ENCODE peak calls at places on chromosomes 5 and 9, in five cellular contexts. I is ACHN, Z is fibroblast of pulmonary artery, A is activated T-cell treated with anti-CD3 and anti-CD28 coated beads for 1 hour, K is IMR-90. J is an unnamed sample.
A peak's percentile ranks its signal among the peaks of the same experiment; 100 is the strongest.

GRCh38 chr9:76704601-76705204 is 59.5 kb upstream of the PCA3 start:
- DNase-seq in Z (peak; percentile 97), A (no peak), I (peak; percentile 71), K (peak; percentile 93), J (no peak)

GRCh38 chr9:115109486-115109885 is 8.5 kb downstream of the TNC start:
- DNase-seq in Z (peak; percentile 59), A (no peak), I (peak; percentile 70), K (peak; percentile 72), J (no peak)

GRCh38 chr9:131608469-131609115 is 63.3 kb downstream of the PRRT1B start:
- DNase-seq in K (peak; percentile 87), I (peak; percentile 87), Z (peak; percentile 90), A (no peak), J (no peak)

GRCh38 chr5:6078881-6079280 is 299.5 kb downstream of the MED10 start:
- DNase-seq in K (no peak), A (no peak), I (no peak), Z (no peak), J (no peak)

GRCh38 chr9:136051568-136052432 is 43.3 kb downstream of the NACC2 start:
- DNase-seq in A (no peak), I (peak; percentile 89), K (peak; percentile 94), Z (peak; percentile 91), J (no peak)

GRCh38 chr5:73095564-73096238 is 24.7 kb upstream of the TMEM171 start:
- DNase-seq in K (no peak), I (no peak), A (no peak), Z (no peak), J (no peak)

GRCh38 chr5:54803381-54804025 is 181.9 kb downstream of the ESM1 start:
- DNase-seq in Z (peak; percentile 10), A (no peak), I (no peak), K (no peak), J (no peak)

GRCh38 chr5:126455264-126455663 is 32.1 kb downstream of the GRAMD2B start:
- DNase-seq in I (no peak), A (no peak), K (no peak), Z (no peak), J (no peak)

GRCh38 chr5:154494036-154494435 is 16.0 kb upstream of the HAND1 start:
- DNase-seq in Z (no peak), A (no peak), I (no peak), K (no peak), J (no peak)

GRCh38 chr5:32331217-32331926 is 18.6 kb upstream of the MTMR12 start:
- DNase-seq in I (no peak), K (no peak), Z (no peak), A (no peak), J (no peak)

GRCh38 chr9:20563917-20564316 is 58.4 kb downstream of the MLLT3 start:
- DNase-seq in I (no peak), Z (no peak), A (no peak), K (no peak), J (no peak)

GRCh38 chr5:1118231-1118698 is 6.4 kb upstream of the SLC12A7 start:
- DNase-seq in K (peak; percentile 11), A (no peak), Z (peak; percentile 52), I (peak; percentile 30), J (no peak)

GRCh38 chr9:113238202-113238858 is 17.0 kb downstream of the SLC31A1 start:
- DNase-seq in Z (no peak), I (no peak), A (no peak), K (no peak), J (no peak)

J was measured in stimulated activated CD8-positive, alpha-beta memory T cell treated with anti-CD3 and anti-CD28 coated beads, Interleukin-12 subunit alpha, Interleukin-12 subunit beta, amount 100 ng/mL, for 1 hour.